ENCODE peak calls at places on chromosomes 7 and 10, in six cellular contexts. One of them, this sample, is unnamed.

GRCh38 chr10:8445353-8445752 is 390.9 kb downstream of the GATA3 start:
- DNase-seq in OCI-LY7: no peak
- DNase-seq in PC-3: no peak
- DNase-seq in HCT116: no peak
- DNase-seq in MM.1S: no peak
- DNase-seq in GM23248: peak; percentile 1
- DNase-seq in this sample: no peak

GRCh38 chr7:155918720-155919399 is 106.6 kb upstream of the SHH start:
- DNase-seq in HCT116: peak; percentile 60
- DNase-seq in PC-3: peak; percentile 94
- DNase-seq in GM23248: peak; percentile 17
- DNase-seq in MM.1S: no peak
- DNase-seq in OCI-LY7: no peak
- DNase-seq in this sample: no peak

GRCh38 chr10:44070282-44070681 is 314.6 kb downstream of the CXCL12 start:
- DNase-seq in OCI-LY7: no peak
- DNase-seq in GM23248: no peak
- DNase-seq in PC-3: no peak
- DNase-seq in MM.1S: no peak
- DNase-seq in HCT116: no peak
- DNase-seq in this sample: no peak

GRCh38 chr10:133104972-133105495 is 17.3 kb downstream of the ADGRA1 start:
- DNase-seq in GM23248: peak; percentile 28
- DNase-seq in OCI-LY7: no peak
- DNase-seq in HCT116: no peak
- DNase-seq in MM.1S: no peak
- DNase-seq in PC-3: no peak
- DNase-seq in this sample: no peak

GRCh38 chr10:66852811-66853210 is 73.0 kb upstream of the LRRTM3 start:
- DNase-seq in MM.1S: no peak
- DNase-seq in HCT116: no peak
- DNase-seq in OCI-LY7: no peak
- DNase-seq in PC-3: no peak
- DNase-seq in GM23248: no peak
- DNase-seq in this sample: no peak

GRCh38 chr10:133241501-133242205 is 4.0 kb downstream of the VENTX start:
- DNase-seq in PC-3: no peak
- DNase-seq in HCT116: no peak
- DNase-seq in MM.1S: peak; percentile 39
- DNase-seq in GM23248: no peak
- DNase-seq in OCI-LY7: no peak
- DNase-seq in this sample: no peak

GRCh38 chr10:31401287-31401686 is 82.3 kb downstream of the ZEB1 start:
- DNase-seq in GM23248: no peak
- DNase-seq in PC-3: peak; percentile 65
- DNase-seq in MM.1S: no peak
- DNase-seq in OCI-LY7: no peak
- DNase-seq in HCT116: no peak
- DNase-seq in this sample: no peak

GRCh38 chr10:78863601-78864239 is 205.0 kb upstream of the ZMIZ1 start:
- DNase-seq in GM23248: no peak
- DNase-seq in MM.1S: no peak
- DNase-seq in HCT116: no peak
- DNase-seq in OCI-LY7: no peak
- DNase-seq in PC-3: no peak
- DNase-seq in this sample: no peak

GRCh38 chr7:102291056-102291915 is 4.6 kb downstream of the SH2B2 start:
- DNase-seq in MM.1S: peak; percentile 79
- DNase-seq in PC-3: no peak
- DNase-seq in OCI-LY7: peak; percentile 77
- DNase-seq in HCT116: no peak
- DNase-seq in GM23248: peak; percentile 13
- DNase-seq in this sample: no peak

GRCh38 chr10:62843591-62843990 is 27.4 kb upstream of the EGR2 start:
- DNase-seq in MM.1S: no peak
- DNase-seq in HCT116: peak; percentile 26
- DNase-seq in GM23248: no peak
- DNase-seq in OCI-LY7: peak; percentile 43
- DNase-seq in PC-3: no peak
- DNase-seq in this sample: no peak

GRCh38 chr10:16943301-16944080 is 126.3 kb upstream of the RSU1 start:
- DNase-seq in GM23248: peak; percentile 51
- DNase-seq in HCT116: no peak
- DNase-seq in PC-3: no peak
- DNase-seq in OCI-LY7: no peak
- DNase-seq in MM.1S: no peak
- DNase-seq in this sample: no peak

GRCh38 chr10:90222372-90222771 is 521.0 kb downstream of the KIF20B start:
- DNase-seq in GM23248: peak; percentile 5
- DNase-seq in HCT116: peak; percentile 45
- DNase-seq in OCI-LY7: no peak
- DNase-seq in MM.1S: no peak
- DNase-seq in PC-3: peak; percentile 80
- DNase-seq in this sample: no peak

GRCh38 chr10:131456411-131456810 is 144.9 kb upstream of the TCERG1L start:
- DNase-seq in HCT116: no peak
- DNase-seq in PC-3: no peak
- DNase-seq in GM23248: no peak
- DNase-seq in MM.1S: no peak
- DNase-seq in OCI-LY7: no peak
- DNase-seq in this sample: no peak

GRCh38 chr7:105268511-105269392 is 120.0 kb downstream of the SRPK2 start:
- DNase-seq in GM23248: peak; percentile 74
- DNase-seq in MM.1S: peak; percentile 61
- DNase-seq in HCT116: no peak
- DNase-seq in PC-3: peak; percentile 54
- DNase-seq in OCI-LY7: peak; percentile 47
- DNase-seq in this sample: no peak

GRCh38 chr7:6178273-6179029 is 94.0 kb downstream of the CYTH3 start:
- DNase-seq in OCI-LY7: no peak
- DNase-seq in GM23248: no peak
- DNase-seq in PC-3: no peak
- DNase-seq in MM.1S: no peak
- DNase-seq in HCT116: no peak
- DNase-seq in this sample: no peak

GRCh38 chr10:132893090-132893489 is 49.3 kb downstream of the CFAP46 start:
- DNase-seq in OCI-LY7: no peak
- DNase-seq in HCT116: no peak
- DNase-seq in PC-3: no peak
- DNase-seq in MM.1S: no peak
- DNase-seq in GM23248: no peak
- DNase-seq in this sample: no peak

GRCh38 chr7:94130716-94131115 is 126.6 kb upstream of the BET1 start:
- DNase-seq in HCT116: no peak
- DNase-seq in MM.1S: no peak
- DNase-seq in GM23248: no peak
- DNase-seq in OCI-LY7: no peak
- DNase-seq in PC-3: no peak
- DNase-seq in this sample: no peak

GRCh38 chr7:153190452-153190851 is 430.9 kb downstream of the ACTR3B start:
- DNase-seq in MM.1S: peak; percentile 30
- DNase-seq in GM23248: no peak
- DNase-seq in HCT116: peak; percentile 23
- DNase-seq in OCI-LY7: peak; percentile 64
- DNase-seq in PC-3: no peak
- DNase-seq in this sample: peak; percentile 51

GRCh38 chr7:153188630-153189029 is 429.1 kb downstream of the ACTR3B start:
- DNase-seq in MM.1S: no peak
- DNase-seq in PC-3: no peak
- DNase-seq in HCT116: no peak
- DNase-seq in GM23248: no peak
- DNase-seq in OCI-LY7: no peak
- DNase-seq in this sample: no peak

GRCh38 chr7:153193144-153193595 is 433.6 kb downstream of the ACTR3B start:
- DNase-seq in PC-3: peak; percentile 27
- DNase-seq in HCT116: no peak
- DNase-seq in MM.1S: peak; percentile 38
- DNase-seq in OCI-LY7: peak; percentile 12
- DNase-seq in GM23248: peak; percentile 1
- DNase-seq in this sample: peak; percentile 70

GRCh38 chr7:153188161-153188560 is 428.6 kb downstream of the ACTR3B start:
- DNase-seq in MM.1S: no peak
- DNase-seq in OCI-LY7: no peak
- DNase-seq in GM23248: no peak
- DNase-seq in PC-3: no peak
- DNase-seq in HCT116: no peak
- DNase-seq in this sample: no peak

GRCh38 chr7:153190986-153191385 is 431.4 kb downstream of the ACTR3B start:
- DNase-seq in MM.1S: no peak
- DNase-seq in HCT116: no peak
- DNase-seq in OCI-LY7: no peak
- DNase-seq in GM23248: no peak
- DNase-seq in PC-3: no peak
- DNase-seq in this sample: no peak
- TF ChIP-seq EZH2phosphoT487 in MM.1S: no peak
- TF ChIP-seq EZH2phosphoT487 in HCT116: no peak
- TF ChIP-seq EZH2phosphoT487 in OCI-LY7: no peak
- TF ChIP-seq EZH2phosphoT487 in GM23248: no peak
- TF ChIP-seq EZH2phosphoT487 in PC-3: no peak
- TF ChIP-seq EZH2phosphoT487 in this sample: no peak

DNA sequence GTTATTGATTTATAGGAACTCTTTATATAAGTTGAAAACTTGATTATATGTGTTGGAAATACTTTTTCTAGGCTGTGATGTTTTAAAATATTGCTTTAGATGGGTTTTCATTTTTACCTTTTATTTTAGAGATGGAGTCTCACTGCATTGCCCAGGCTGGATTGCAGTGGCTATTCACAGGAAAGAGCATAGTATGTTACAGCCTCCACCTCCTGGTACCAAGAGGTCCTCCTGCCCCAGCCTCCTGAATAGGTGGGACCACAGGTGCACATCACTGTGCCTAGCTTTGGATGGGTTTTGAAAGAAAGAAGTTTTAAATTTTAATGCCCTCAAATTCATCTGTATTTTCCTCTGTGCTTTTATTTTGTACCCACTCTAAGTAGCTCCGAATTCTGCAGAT is 105.4 kb downstream of the TCF7L2 start:
- DNase-seq in OCI-LY7: no peak
- DNase-seq in MM.1S: no peak
- DNase-seq in HCT116: no peak
- DNase-seq in GM23248: no peak
- DNase-seq in PC-3: no peak
- DNase-seq in this sample: no peak
- H3K4me1 ChIP-seq in OCI-LY7: no peaks in the 10 kb centered on the region
- H3K4me1 ChIP-seq in MM.1S: no peaks in the 10 kb centered on the region
- H3K4me1 ChIP-seq in HCT116: peaks cover 61% of the 10 kb centered on the region
- H3K4me1 ChIP-seq in GM23248: peaks cover 89% of the 10 kb centered on the region
- H3K4me1 ChIP-seq in PC-3: no peaks in the 10 kb centered on the region
- H3K4me1 ChIP-seq in this sample: peaks cover 78% of the 10 kb centered on the region

GRCh38 chr7:141693082-141693481 is 8.9 kb downstream of the DENND11 start:
- DNase-seq in PC-3: no peak
- DNase-seq in MM.1S: no peak
- DNase-seq in OCI-LY7: no peak
- DNase-seq in GM23248: no peak
- DNase-seq in HCT116: no peak
- DNase-seq in this sample: no peak

GRCh38 chr7:141696386-141696785 is 5.6 kb downstream of the DENND11 start:
- DNase-seq in HCT116: no peak
- DNase-seq in OCI-LY7: no peak
- DNase-seq in GM23248: no peak
- DNase-seq in MM.1S: no peak
- DNase-seq in PC-3: no peak
- DNase-seq in this sample: no peak

GRCh38 chr7:141688038-141688437 is 13.9 kb downstream of the DENND11 start:
- DNase-seq in MM.1S: no peak
- DNase-seq in PC-3: no peak
- DNase-seq in GM23248: no peak
- DNase-seq in OCI-LY7: no peak
- DNase-seq in HCT116: no peak
- DNase-seq in this sample: no peak

GRCh38 chr7:141695803-141696289 is 6.1 kb downstream of the DENND11 start:
- DNase-seq in HCT116: no peak
- DNase-seq in OCI-LY7: no peak
- DNase-seq in MM.1S: no peak
- DNase-seq in PC-3: peak; percentile 91
- DNase-seq in GM23248: no peak
- DNase-seq in this sample: no peak

DNA sequence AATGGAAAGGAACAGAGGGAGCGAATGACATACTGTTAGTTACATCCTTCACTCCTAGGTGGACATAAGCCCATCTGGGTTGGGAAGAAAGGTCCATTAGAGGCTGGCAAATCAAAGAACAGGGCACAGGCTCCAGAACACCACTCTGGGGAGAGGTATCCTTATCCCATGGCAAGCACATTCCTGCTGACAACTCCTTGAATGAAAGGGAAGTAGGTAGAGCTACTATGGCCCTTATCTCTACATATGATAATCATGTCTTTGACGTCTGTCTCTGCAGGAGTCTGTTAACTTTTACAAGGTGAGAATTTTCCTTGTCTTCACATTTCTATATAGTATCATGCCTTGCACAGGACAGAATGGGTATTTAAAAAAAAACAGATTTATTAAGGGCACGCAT is 10.4 kb downstream of the DENND11 start:
- DNase-seq in PC-3: no peak
- DNase-seq in MM.1S: no peak
- DNase-seq in GM23248: no peak
- DNase-seq in HCT116: no peak
- DNase-seq in OCI-LY7: no peak
- DNase-seq in this sample: no peak
- H4K20me1 ChIP-seq in PC-3: no peaks in the 10 kb centered on the region
- H4K20me1 ChIP-seq in MM.1S: no peaks in the 10 kb centered on the region
- H4K20me1 ChIP-seq in GM23248: no peaks in the 10 kb centered on the region
- H4K20me1 ChIP-seq in HCT116: no peaks in the 10 kb centered on the region
- H4K20me1 ChIP-seq in OCI-LY7: no peaks in the 10 kb centered on the region
- H4K20me1 ChIP-seq in this sample: peaks cover 8% of the 10 kb centered on the region

GRCh38 chr10:59578741-59579140 is 130.9 kb downstream of the SLC16A9 start:
- DNase-seq in GM23248: no peak
- DNase-seq in MM.1S: no peak
- DNase-seq in PC-3: no peak
- DNase-seq in OCI-LY7: no peak
- DNase-seq in HCT116: no peak
- DNase-seq in this sample: no peak

GRCh38 chr10:59582779-59583178 is 126.9 kb downstream of the SLC16A9 start:
- DNase-seq in PC-3: no peak
- DNase-seq in GM23248: no peak
- DNase-seq in MM.1S: no peak
- DNase-seq in HCT116: no peak
- DNase-seq in OCI-LY7: no peak
- DNase-seq in this sample: no peak

GRCh38 chr10:59585046-59585700 is 124.5 kb downstream of the SLC16A9 start:
- DNase-seq in GM23248: no peak
- DNase-seq in OCI-LY7: no peak
- DNase-seq in MM.1S: no peak
- DNase-seq in HCT116: no peak
- DNase-seq in PC-3: peak; percentile 92
- DNase-seq in this sample: no peak

GRCh38 chr10:59580257-59580863 is 129.3 kb downstream of the SLC16A9 start:
- DNase-seq in GM23248: peak; percentile 58
- DNase-seq in MM.1S: peak; percentile 13
- DNase-seq in HCT116: peak; percentile 32
- DNase-seq in PC-3: peak; percentile 79
- DNase-seq in OCI-LY7: no peak
- DNase-seq in this sample: peak; percentile 33

DNA sequence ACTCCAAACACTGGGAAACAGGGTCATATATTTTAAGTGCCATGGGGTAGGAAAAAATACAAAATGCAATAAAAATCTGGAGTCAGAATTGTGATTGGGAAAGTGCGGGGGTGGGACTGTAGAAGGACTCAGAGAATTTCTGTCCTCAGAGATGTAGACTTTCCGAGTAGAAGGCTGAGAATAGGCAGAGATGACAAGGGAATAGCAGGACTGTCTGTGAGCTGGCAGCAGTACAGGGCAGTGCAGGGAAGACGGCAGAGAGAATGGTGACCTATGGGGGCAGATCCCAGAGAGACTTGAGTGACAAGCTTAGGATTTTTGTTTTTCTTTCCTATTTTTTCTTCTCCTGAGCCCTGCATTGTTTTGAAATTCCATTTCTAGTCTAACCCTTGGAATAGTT is 127.6 kb downstream of the SLC16A9 start:
- DNase-seq in PC-3: no peak
- DNase-seq in MM.1S: no peak
- DNase-seq in HCT116: no peak
- DNase-seq in OCI-LY7: no peak
- DNase-seq in GM23248: no peak
- DNase-seq in this sample: no peak
- TF ChIP-seq EZH2phosphoT487 in PC-3: no peak
- TF ChIP-seq EZH2phosphoT487 in MM.1S: no peak
- TF ChIP-seq EZH2phosphoT487 in HCT116: no peak
- TF ChIP-seq EZH2phosphoT487 in OCI-LY7: no peak
- TF ChIP-seq EZH2phosphoT487 in GM23248: no peak
- TF ChIP-seq EZH2phosphoT487 in this sample: no peak

This sample was measured in neural progenitor cell.